ENCODE peak calls at places on chromosomes 16 and 17, in four cellular contexts. One of them, this sample, is unnamed.

GRCh38 chr17:2302740-2303277 is 776 bp downstream of the SMG6 start:
- DNase-seq in PC-9: no peak
- DNase-seq in HS-5: no peak
- DNase-seq in NCI-H1092 treated with DMSO at 0.1 percent for 48 hours: no peak
- DNase-seq in this sample: peak

GRCh38 chr16:68227183-68227793 is 8.6 kb downstream of the ESRP2 start:
- DNase-seq in PC-9: no peak
- DNase-seq in HS-5: no peak
- DNase-seq in NCI-H1092 treated with DMSO at 0.1 percent for 48 hours: no peak
- DNase-seq in this sample: no peak

GRCh38 chr17:57548421-57549385 is 196.4 kb downstream of the CCDC182 start:
- DNase-seq in PC-9: no peak
- DNase-seq in HS-5: no peak
- DNase-seq in NCI-H1092 treated with DMSO at 0.1 percent for 48 hours: peak
- DNase-seq in this sample: no peak

GRCh38 chr17:7922499-7923289 is 6.6 kb upstream of the RNF227 start:
- DNase-seq in PC-9: no peak
- DNase-seq in HS-5: no peak
- DNase-seq in NCI-H1092 treated with DMSO at 0.1 percent for 48 hours: no peak
- DNase-seq in this sample: no peak

GRCh38 chr16:47858333-47859067 is 297.3 kb downstream of the ABCC12 start:
- DNase-seq in PC-9: no peak
- DNase-seq in HS-5: no peak
- DNase-seq in NCI-H1092 treated with DMSO at 0.1 percent for 48 hours: peak
- DNase-seq in this sample: peak

GRCh38 chr17:31054761-31055160 is 40.0 kb upstream of the NF1 start:
- DNase-seq in PC-9: no peak
- DNase-seq in HS-5: no peak
- DNase-seq in NCI-H1092 treated with DMSO at 0.1 percent for 48 hours: no peak
- DNase-seq in this sample: no peak

GRCh38 chr17:29572691-29573557 is 4.4 kb downstream of the TP53I13 start:
- DNase-seq in PC-9: peak
- DNase-seq in HS-5: no peak
- DNase-seq in NCI-H1092 treated with DMSO at 0.1 percent for 48 hours: no peak
- DNase-seq in this sample: no peak

GRCh38 chr16:50462793-50463507 is 85.2 kb upstream of the NKD1 start:
- DNase-seq in PC-9: no peak
- DNase-seq in HS-5: no peak
- DNase-seq in NCI-H1092 treated with DMSO at 0.1 percent for 48 hours: no peak
- DNase-seq in this sample: no peak

GRCh38 chr16:47461598-47462266 is 601 bp downstream of the PHKB start:
- DNase-seq in PC-9: peak
- DNase-seq in HS-5: no peak
- DNase-seq in NCI-H1092 treated with DMSO at 0.1 percent for 48 hours: peak
- DNase-seq in this sample: peak

GRCh38 chr16:27431773-27432599 is 30.0 kb downstream of the IL21R start:
- DNase-seq in PC-9: no peak
- DNase-seq in HS-5: no peak
- DNase-seq in NCI-H1092 treated with DMSO at 0.1 percent for 48 hours: no peak
- DNase-seq in this sample: peak

GRCh38 chr16:31472559-31473203 is 729 bp downstream of the TGFB1I1 start:
- DNase-seq in PC-9: peak
- DNase-seq in HS-5: peak
- DNase-seq in NCI-H1092 treated with DMSO at 0.1 percent for 48 hours: peak
- DNase-seq in this sample: peak

GRCh38 chr17:6455321-6455705 is 11.1 kb downstream of the PIMREG start:
- DNase-seq in PC-9: no peak
- DNase-seq in HS-5: no peak
- DNase-seq in NCI-H1092 treated with DMSO at 0.1 percent for 48 hours: peak
- DNase-seq in this sample: no peak

GRCh38 chr16:47016700-47017133 is 43.2 kb upstream of the DNAJA2 start:
- DNase-seq in PC-9: no peak
- DNase-seq in HS-5: no peak
- DNase-seq in NCI-H1092 treated with DMSO at 0.1 percent for 48 hours: no peak
- DNase-seq in this sample: no peak

GRCh38 chr17:2189231-2189630 is 114.4 kb downstream of the SMG6 start:
- DNase-seq in PC-9: no peak
- DNase-seq in HS-5: no peak
- DNase-seq in NCI-H1092 treated with DMSO at 0.1 percent for 48 hours: no peak
- DNase-seq in this sample: no peak

GRCh38 chr16:49510676-49511305 is 137.2 kb downstream of the C16orf78 start:
- DNase-seq in PC-9: no peak
- DNase-seq in HS-5: no peak
- DNase-seq in NCI-H1092 treated with DMSO at 0.1 percent for 48 hours: peak
- DNase-seq in this sample: no peak

GRCh38 chr16:77897831-77898540 is 109.6 kb downstream of the VAT1L start:
- DNase-seq in PC-9: no peak
- DNase-seq in HS-5: no peak
- DNase-seq in NCI-H1092 treated with DMSO at 0.1 percent for 48 hours: no peak
- DNase-seq in this sample: no peak

GRCh38 chr16:50847166-50847565 is 105.3 kb downstream of the CYLD start:
- DNase-seq in PC-9: no peak
- DNase-seq in HS-5: no peak
- DNase-seq in NCI-H1092 treated with DMSO at 0.1 percent for 48 hours: no peak
- DNase-seq in this sample: no peak